ENCODE peak calls at places on chromosomes 1 and 21, in nine cellular contexts. U is HCT116, Y is endothelial cell of umbilical vein, C is GM12878, O is transverse colon, J is sigmoid colon, R is breast epithelium, S is stomach, K is esophagus muscularis mucosa. W is an unnamed sample.

GRCh38 chr1:165290143-165290542 is 66.4 kb downstream of the LMX1A start:
- DNase-seq in U (no peak), Y (no peak), C (no peak), O (no peak), J (no peak), R (no peak), S (no peak), K (no peak), W (no peak)

GRCh38 chr1:98331232-98331631 is 330.3 kb upstream of the SNX7 start:
- DNase-seq in U (no peak), Y (peak; percentile 32), C (no peak), O (no peak), J (no peak), R (no peak), S (no peak), K (no peak), W (no peak)

GRCh38 chr1:166859597-166859996 is 16.5 kb downstream of the TADA1 start:
- DNase-seq in U (no peak), Y (no peak), C (no peak), O (no peak), J (no peak), R (no peak), S (no peak), K (peak; percentile 42), W (no peak)

GRCh38 chr1:234235373-234235772 is 137.9 kb upstream of the COA6 start:
- DNase-seq in U (no peak), Y (no peak), C (no peak), O (no peak), J (no peak), R (no peak), S (no peak), K (no peak), W (no peak)

GRCh38 chr1:30884723-30885122 is 23.8 kb downstream of the SDC3 start:
- DNase-seq in U (no peak), Y (no peak), C (no peak), O (no peak), J (no peak), R (no peak), S (no peak), K (no peak), W (no peak)

GRCh38 chr21:43196789-43197188 is 28.0 kb downstream of the CRYAA start:
- DNase-seq in U (no peak), Y (no peak), C (no peak), O (peak; percentile 75), J (peak; percentile 35), R (peak; percentile 75), S (peak; percentile 73), K (no peak), W (no peak)

GRCh38 chr1:27356628-27357280 is 10.0 kb downstream of the MAP3K6 start:
- DNase-seq in U (no peak), Y (no peak), C (no peak), O (peak; percentile 87), J (no peak), R (no peak), S (peak; percentile 86), K (no peak), W (no peak)

GRCh38 chr1:107806902-107807301 is 158.1 kb downstream of the VAV3 start:
- DNase-seq in U (no peak), Y (no peak), C (no peak), O (no peak), J (no peak), R (no peak), S (no peak), K (no peak), W (no peak)

GRCh38 chr21:46156378-46156645 is 933 bp upstream of the FTCD start:
- DNase-seq in U (no peak), Y (no peak), C (no peak), O (no peak), J (peak; percentile 53), R (no peak), S (no peak), K (no peak), W (no peak)

DNA sequence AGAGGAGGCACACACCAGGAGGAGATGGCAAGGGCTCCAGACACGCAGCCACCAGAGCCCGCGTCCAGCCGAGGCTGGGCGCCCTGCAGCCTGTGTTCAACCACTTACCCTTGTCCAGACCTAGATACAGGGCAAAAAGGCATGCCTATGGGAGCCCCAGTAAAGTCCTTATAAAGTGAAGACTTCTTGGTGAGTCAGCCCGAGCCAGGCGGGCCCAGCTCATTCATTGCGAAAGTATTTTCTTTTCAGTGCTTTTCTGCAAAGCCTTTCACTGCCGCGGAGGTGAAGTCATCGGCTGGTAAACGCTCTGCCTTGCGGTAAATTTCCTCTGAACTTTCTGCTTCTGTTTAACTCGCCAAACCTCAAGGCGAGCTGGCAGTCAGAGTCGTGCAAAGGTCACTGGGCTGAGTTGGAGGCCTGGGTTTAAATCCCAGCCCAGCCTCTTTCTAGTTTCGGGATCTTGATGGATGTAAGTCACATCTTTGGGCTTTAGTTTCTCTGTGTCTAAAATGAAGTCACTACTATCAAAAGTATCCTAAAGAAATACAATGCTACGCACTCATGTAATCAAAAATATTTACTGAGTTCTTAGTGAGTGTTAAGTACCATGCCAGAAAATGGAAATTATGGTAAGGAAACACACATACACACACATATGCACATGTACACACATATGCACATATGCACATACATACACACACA is 54.7 kb upstream of the IFFO2 start:
- DNase-seq in U (peak; percentile 94), Y (peak; percentile 89), C (peak; percentile 43), O (peak; percentile 83), J (peak; percentile 91), R (peak; percentile 83), S (peak; percentile 87), K (peak; percentile 94), W (no peak)
- TF ChIP-seq POLR2A in U (no peak), Y (no peak), C (no peak), O (peak; percentile 30), J (no peak), R (peak; percentile 28), S (no peak), K (no peak), W (no peak)

DNA sequence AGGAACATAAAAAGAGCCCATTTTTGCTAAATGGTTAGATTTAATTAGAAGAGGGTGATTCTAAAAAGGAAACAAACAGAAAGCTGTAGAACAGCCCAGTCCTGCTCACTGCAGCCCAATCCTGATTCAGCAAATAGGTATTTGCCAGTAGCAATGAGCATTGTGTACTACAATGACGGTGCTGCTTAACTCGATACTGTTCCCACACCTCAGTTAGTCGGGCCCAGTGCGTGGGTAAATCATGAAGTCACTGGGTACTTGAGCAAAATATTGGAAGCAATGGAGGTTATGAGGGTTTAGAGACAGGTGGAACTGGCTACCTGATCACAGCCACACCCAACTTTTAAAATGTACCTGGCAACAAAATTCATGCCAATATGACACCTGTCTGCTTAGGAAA is 101.5 kb upstream of the ADGRL2 start:
- DNase-seq in U (no peak), Y (no peak), C (no peak), O (no peak), J (no peak), R (no peak), S (no peak), K (no peak), W (no peak)
- TF ChIP-seq POLR2AphosphoS5 in U (no peak), Y (no peak), C (no peak), O (no peak), J (no peak), R (no peak), S (no peak), K (no peak), W (no peak)

GRCh38 chr1:151612506-151613274 is 840 bp downstream of the SNX27 start:
- DNase-seq in U (no peak), Y (peak; percentile 34), C (no peak), O (peak; percentile 38), J (no peak), R (no peak), S (no peak), K (no peak), W (peak; percentile 29)

GRCh38 chr1:151610142-151610541 is 1.7 kb upstream of the SNX27 start:
- DNase-seq in U (no peak), Y (no peak), C (no peak), O (no peak), J (no peak), R (no peak), S (no peak), K (no peak), W (no peak)

GRCh38 chr1:151613275-151613867 is 1.5 kb downstream of the SNX27 start:
- DNase-seq in U (no peak), Y (no peak), C (no peak), O (no peak), J (peak; percentile 68), R (no peak), S (no peak), K (no peak), W (no peak)

GRCh38 chr1:151611288-151611790 is 511 bp upstream of the SNX27 start:
- DNase-seq in U (no peak), Y (no peak), C (no peak), O (peak; percentile 14), J (peak; percentile 80), R (no peak), S (peak; percentile 30), K (no peak), W (no peak)

DNA sequence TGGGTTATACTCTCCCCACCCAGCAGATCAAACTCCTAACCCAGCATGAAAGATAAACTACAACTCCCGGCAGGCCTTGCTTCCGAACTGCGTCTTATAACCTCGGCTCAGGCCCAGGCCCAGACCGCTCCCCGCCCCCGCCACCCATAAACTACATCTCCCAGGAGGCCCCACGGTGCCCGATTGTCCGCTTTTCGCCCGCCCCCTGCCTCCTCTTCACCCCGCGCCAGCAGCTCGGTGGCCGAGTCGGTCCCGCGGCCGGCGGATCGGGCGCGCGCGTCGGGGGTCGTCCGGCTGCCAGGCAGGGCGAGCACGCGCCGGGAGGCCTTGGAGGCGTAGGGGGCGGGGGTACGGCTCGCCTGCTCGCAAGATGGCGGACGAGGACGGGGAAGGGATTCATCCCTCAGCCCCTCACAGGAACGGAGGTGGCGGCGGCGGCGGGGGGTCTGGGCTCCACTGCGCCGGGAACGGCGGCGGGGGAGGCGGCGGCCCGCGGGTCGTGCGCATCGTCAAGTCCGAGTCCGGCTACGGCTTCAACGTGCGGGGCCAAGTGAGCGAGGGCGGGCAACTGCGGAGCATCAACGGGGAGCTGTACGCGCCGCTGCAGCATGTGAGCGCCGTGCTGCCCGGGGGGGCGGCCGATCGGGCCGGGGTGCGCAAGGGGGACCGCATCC is at the start of gene SNX27:
- DNase-seq in U (peak; percentile 80), Y (peak; percentile 95), C (peak; percentile 72), O (peak; percentile 92), J (peak; percentile 97), R (peak; percentile 88), S (peak; percentile 92), K (peak; percentile 99), W (peak; percentile 91)
- TF ChIP-seq POLR2A in U (peak; percentile 48), Y (peak; percentile 30), C (peak; percentile 86), O (peak; percentile 32), J (peak; percentile 33), R (no peak), S (no peak), K (peak; percentile 50), W (peak; percentile 69)

GRCh38 chr1:205517288-205517687 is 12.8 kb downstream of the CDK18 start:
- DNase-seq in U (no peak), Y (no peak), C (no peak), O (no peak), J (no peak), R (no peak), S (no peak), K (no peak), W (no peak)
- TF ChIP-seq POLR2AphosphoS5 in U (no peak), Y (no peak), C (no peak), O (no peak), J (peak; percentile 21), R (no peak), S (no peak), K (no peak), W (no peak)